ENCODE peak calls at places on chromosomes 11 and 22, in six cellular contexts. Q, L, B, T, Z and S are unnamed samples.

GRCh38 chr11:78691215-78691614 is 116.6 kb upstream of the NARS2 start:
- DNase-seq in L (no peak), Z (no peak), B (no peak), T (no peak), Q (no peak), S (no peak)

GRCh38 chr11:64900263-64900678 is 16.7 kb downstream of the ATG2A start:
- DNase-seq in Q (no peak), L (no peak), Z (peak), T (peak), B (no peak), S (peak)

GRCh38 chr22:38249803-38250641 is 22.8 kb downstream of the TMEM184B start:
- DNase-seq in Z (no peak), L (no peak), B (no peak), T (no peak), Q (no peak), S (no peak)

GRCh38 chr11:71245601-71246391 is 6.6 kb downstream of the SHANK2 start:
- DNase-seq in B (no peak), T (no peak), Q (no peak), Z (no peak), L (no peak), S (no peak)

GRCh38 chr11:99952816-99953215 is 734.3 kb upstream of the ARHGAP42 start:
- DNase-seq in Z (no peak), T (no peak), B (no peak), L (no peak), Q (no peak), S (no peak)

GRCh38 chr11:126113515-126113957 is 50.9 kb upstream of the CDON start:
- DNase-seq in T (no peak), Z (peak), Q (peak), L (peak), B (peak), S (no peak)

GRCh38 chr22:47067331-47067890 is 305.0 kb downstream of the TBC1D22A start:
- DNase-seq in T (no peak), Q (no peak), L (no peak), Z (no peak), B (no peak), S (no peak)

GRCh38 chr11:93842461-93842860 is 8.0 kb downstream of the VSTM5 start:
- DNase-seq in Z (peak), B (no peak), L (peak), T (peak), Q (no peak), S (no peak)

GRCh38 chr11:70568504-70569172 is 170.3 kb downstream of the CTTN start:
- DNase-seq in L (no peak), Z (peak), T (no peak), Q (no peak), B (peak), S (no peak)

GRCh38 chr11:19660076-19660475 is 52.6 kb upstream of the NAV2 start:
- DNase-seq in T (peak), Q (no peak), L (no peak), B (no peak), Z (peak), S (peak)

GRCh38 chr11:117076941-117077659 is 21.1 kb downstream of the SIK3 start:
- DNase-seq in L (no peak), T (no peak), Z (no peak), Q (no peak), B (no peak), S (no peak)

GRCh38 chr22:36365020-36365411 is 22.8 kb downstream of the MYH9 start:
- DNase-seq in Z (peak), B (peak), Q (peak), L (peak), T (peak), S (peak)

GRCh38 chr22:49881856-49882255 is 28.2 kb downstream of the ZBED4 start:
- DNase-seq in L (no peak), T (no peak), B (no peak), Z (no peak), Q (no peak), S (no peak)

GRCh38 chr11:111347723-111348115 is 31.4 kb downstream of the POU2AF1 start:
- DNase-seq in L (no peak), B (no peak), Z (no peak), Q (no peak), T (no peak), S (no peak)

GRCh38 chr11:26276798-26277424 is 55.0 kb upstream of the ANO3 start:
- DNase-seq in T (peak), B (peak), Z (peak), L (peak), Q (peak), S (peak)

GRCh38 chr22:20741634-20742581 is 32.0 kb upstream of the SERPIND1 start:
- DNase-seq in L (no peak), Q (no peak), T (peak), B (no peak), Z (peak), S (peak)

GRCh38 chr11:45060707-45061106 is 85.7 kb upstream of the PRDM11 start:
- DNase-seq in L (no peak), Q (no peak), Z (no peak), B (no peak), T (no peak), S (no peak)

GRCh38 chr11:104694259-104695070 is 203.8 kb downstream of the CASP12 start:
- DNase-seq in Q (no peak), B (no peak), L (peak), T (no peak), Z (no peak), S (no peak)

GRCh38 chr11:33542921-33543320 is 157.7 kb downstream of the C11orf91 start:
- DNase-seq in B (peak), Q (peak), L (no peak), T (peak), Z (peak), S (peak)

GRCh38 chr11:117795726-117796455 is 1.1 kb downstream of the DSCAML1 start:
- DNase-seq in L (no peak), B (no peak), Z (no peak), Q (no peak), T (peak), S (no peak)

GRCh38 chr11:123213307-123213708 is 18.3 kb upstream of the CLMP start:
- DNase-seq in L (no peak), Z (no peak), B (no peak), T (no peak), Q (no peak), S (no peak)

GRCh38 chr22:46352691-46353386 is 17.3 kb downstream of the TRMU start:
- DNase-seq in L (no peak), Z (peak), Q (no peak), T (no peak), B (peak), S (no peak)

GRCh38 chr11:128848815-128849455 is 18.2 kb downstream of the KCNJ1 start:
- DNase-seq in T (peak), L (no peak), Z (peak), Q (no peak), B (peak), S (peak)

GRCh38 chr11:107549253-107549953 is 16.1 kb downstream of the ALKBH8 start:
- DNase-seq in B (peak), T (peak), Q (no peak), Z (no peak), L (no peak), S (peak)

GRCh38 chr11:62217191-62217748 is 8.8 kb downstream of the SCGB2A1 start:
- DNase-seq in Z (peak), Q (no peak), L (no peak), B (no peak), T (no peak), S (no peak)

GRCh38 chr11:77789061-77789730 is 31.3 kb downstream of the RSF1 start:
- DNase-seq in B (no peak), T (no peak), L (no peak), Z (no peak), Q (no peak), S (no peak)

GRCh38 chr22:36977401-36977861 is 41.8 kb downstream of the TST start:
- DNase-seq in Z (peak), B (peak), T (peak), L (no peak), Q (peak), S (peak)

GRCh38 chr11:68436985-68437926 is 23.3 kb upstream of the PPP6R3 start:
- DNase-seq in B (peak), Z (peak), L (no peak), Q (no peak), T (no peak), S (no peak)

GRCh38 chr11:117828641-117829368 is 4.3 kb upstream of the FXYD2 start:
- DNase-seq in Z (peak), L (peak), Q (peak), T (peak), B (peak), S (peak)

GRCh38 chr22:28187612-28188011 is 268.6 kb upstream of the PITPNB start:
- DNase-seq in T (no peak), B (no peak), L (no peak), Q (no peak), Z (no peak), S (no peak)

GRCh38 chr11:15591112-15591537 is 476.4 kb downstream of the INSC start:
- DNase-seq in Q (no peak), B (no peak), Z (no peak), L (no peak), T (no peak), S (no peak)

GRCh38 chr22:46524203-46524740 is 13.1 kb downstream of the CELSR1 start:
- DNase-seq in Z (no peak), L (no peak), T (no peak), B (no peak), Q (no peak), S (no peak)

GRCh38 chr22:39317756-39318506 is 1.5 kb downstream of the RPL3 start:
- DNase-seq in Q (no peak), B (no peak), T (no peak), Z (no peak), L (no peak), S (no peak)

GRCh38 chr11:72233056-72233772 is 8.6 kb downstream of the INPPL1 start:
- DNase-seq in Q (no peak), Z (no peak), L (no peak), B (no peak), T (no peak), S (no peak)

GRCh38 chr11:122672892-122673291 is 17.4 kb downstream of the UBASH3B start:
- DNase-seq in T (no peak), Q (no peak), L (no peak), Z (no peak), B (no peak), S (no peak)

DNA sequence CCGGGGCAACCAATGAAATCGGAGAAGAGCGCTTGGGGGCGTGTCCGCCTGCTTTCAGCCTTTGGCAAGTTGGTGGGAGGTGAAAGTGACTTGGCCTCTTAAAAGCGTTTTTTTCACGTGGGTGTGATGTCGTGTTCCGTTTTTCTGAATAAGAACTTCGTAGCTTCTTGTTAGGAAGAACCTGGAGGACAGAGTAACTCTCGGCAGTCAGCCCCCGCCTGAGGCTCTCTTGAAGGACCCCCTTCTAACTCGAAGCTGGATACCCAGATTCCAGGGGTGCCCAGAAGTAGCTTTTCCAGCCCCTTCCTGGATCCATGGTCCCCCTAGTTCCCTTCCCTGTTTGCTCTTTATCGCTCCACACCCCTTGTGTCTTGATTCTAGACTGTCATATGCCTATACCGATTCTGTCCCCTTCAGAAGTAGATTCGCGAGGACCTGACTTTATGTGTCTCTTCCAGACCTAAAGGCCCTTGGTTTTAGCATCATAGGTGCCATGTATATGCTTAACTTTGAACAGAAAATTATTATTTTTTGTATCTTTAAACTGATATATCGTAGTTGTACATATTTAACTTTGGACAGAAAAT is 915 bp upstream of the OSBP start:
- DNase-seq in Z (no peak), Q (no peak), L (no peak), B (no peak), T (no peak), S (no peak)
- TF ChIP-seq CTCF in Z (no peak), Q (no peak), L (no peak), B (no peak), T (no peak), S (no peak)

GRCh38 chr22:25282346-25282670 is 62.9 kb downstream of the CRYBB2 start:
- DNase-seq in T (peak), B (no peak), Q (no peak), Z (no peak), L (no peak), S (no peak)

GRCh38 chr22:25282671-25283561 is 63.5 kb downstream of the CRYBB2 start:
- DNase-seq in T (peak), Z (no peak), L (no peak), B (no peak), Q (no peak), S (no peak)

GRCh38 chr22:25281675-25282345 is 62.4 kb downstream of the CRYBB2 start:
- DNase-seq in L (no peak), Z (no peak), T (no peak), Q (no peak), B (no peak), S (no peak)
- TF ChIP-seq CTCF in L (no peak), Z (no peak), T (no peak), Q (no peak), B (no peak), S (no peak)

GRCh38 chr11:119155733-119156492 is 7.1 kb downstream of the ABCG4 start:
- DNase-seq in Q (no peak), T (no peak), B (no peak), Z (peak), L (no peak), S (peak)
- TF ChIP-seq CTCF in Q (no peak), T (no peak), B (peak), Z (no peak), L (peak), S (no peak)

GRCh38 chr22:29470159-29470855 is 9.7 kb upstream of the NEFH start:
- DNase-seq in L (no peak), B (peak), T (peak), Z (peak), Q (no peak), S (peak)
- TF ChIP-seq CTCF in L (peak), B (peak), T (peak), Z (peak), Q (peak), S (peak)

DNA sequence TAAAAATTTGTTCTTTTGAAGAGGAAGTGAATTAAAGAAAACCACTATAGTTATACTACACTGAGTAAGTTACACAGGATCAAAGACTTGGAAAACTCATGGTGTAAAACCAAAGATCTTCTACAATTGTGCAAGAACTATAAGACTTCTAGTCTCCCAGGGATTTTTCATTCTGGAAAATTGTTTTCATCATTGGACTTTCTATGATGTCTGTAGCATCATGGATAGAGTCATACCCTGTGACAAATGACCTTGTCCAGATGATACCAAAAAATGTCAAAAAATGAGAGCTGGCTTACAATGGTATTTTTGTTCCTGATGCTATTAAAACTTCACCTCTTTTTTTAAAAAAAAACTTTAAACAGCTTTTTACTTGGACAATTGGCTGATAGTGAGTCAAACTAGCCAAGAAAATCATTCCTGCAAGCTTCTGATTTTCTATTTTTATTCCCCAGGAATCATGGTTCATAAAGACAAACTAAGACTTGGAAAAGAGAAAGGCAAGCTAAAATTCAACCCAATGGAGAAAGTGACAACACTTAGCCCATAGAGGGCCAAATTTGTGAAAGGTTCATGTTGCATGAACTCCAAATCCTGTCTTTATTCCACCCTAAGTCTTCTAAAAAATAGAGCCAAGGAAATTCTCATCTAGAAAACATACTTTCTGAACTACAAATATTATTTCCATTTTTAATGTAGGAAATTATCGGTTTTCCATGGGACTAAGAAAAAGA is 30.7 kb downstream of the ME3 start:
- DNase-seq in B (no peak), Q (no peak), T (no peak), Z (no peak), L (no peak), S (no peak)
- TF ChIP-seq CTCF in B (no peak), Q (no peak), T (no peak), Z (no peak), L (no peak), S (no peak)